ENCODE peak calls at places on chromosomes 3 and 15, in ten cellular contexts. One of them, this sample, is unnamed.

GRCh38 chr3:70360985-70361384 is 48.5 kb upstream of the MDFIC2 start:
- DNase-seq in chondrocyte: no peak
- DNase-seq in WTC11: no peak
- DNase-seq in GM13976: peak
- DNase-seq in mucosa of descending colon: no peak
- DNase-seq in SK-N-SH: no peak
- DNase-seq in heart right ventricle: no peak
- DNase-seq in body of pancreas: no peak
- DNase-seq in foreskin fibroblast: peak
- DNase-seq in GM23338: no peak
- DNase-seq in this sample: no peak

GRCh38 chr15:70068783-70069565 is 28.7 kb downstream of the TLE3 start:
- DNase-seq in chondrocyte: no peak
- DNase-seq in WTC11: no peak
- DNase-seq in GM13976: no peak
- DNase-seq in mucosa of descending colon: no peak
- DNase-seq in SK-N-SH: no peak
- DNase-seq in heart right ventricle: no peak
- DNase-seq in body of pancreas: peak
- DNase-seq in foreskin fibroblast: no peak
- DNase-seq in GM23338: no peak
- DNase-seq in this sample: no peak

GRCh38 chr3:124685481-124685880 is 44.8 kb upstream of the UMPS start:
- DNase-seq in chondrocyte: no peak
- DNase-seq in WTC11: no peak
- DNase-seq in GM13976: no peak
- DNase-seq in mucosa of descending colon: no peak
- DNase-seq in SK-N-SH: no peak
- DNase-seq in heart right ventricle: no peak
- DNase-seq in body of pancreas: no peak
- DNase-seq in foreskin fibroblast: peak
- DNase-seq in GM23338: no peak
- DNase-seq in this sample: no peak

GRCh38 chr3:105676621-105677300 is 192.1 kb downstream of the CBLB start:
- DNase-seq in chondrocyte: no peak
- DNase-seq in WTC11: no peak
- DNase-seq in GM13976: no peak
- DNase-seq in mucosa of descending colon: no peak
- DNase-seq in SK-N-SH: no peak
- DNase-seq in heart right ventricle: no peak
- DNase-seq in body of pancreas: no peak
- DNase-seq in foreskin fibroblast: no peak
- DNase-seq in GM23338: no peak
- DNase-seq in this sample: no peak

GRCh38 chr15:58931985-58932384 is 1.5 kb downstream of the SLTM start:
- DNase-seq in chondrocyte: no peak
- DNase-seq in WTC11: no peak
- DNase-seq in GM13976: peak
- DNase-seq in mucosa of descending colon: no peak
- DNase-seq in SK-N-SH: peak
- DNase-seq in heart right ventricle: peak
- DNase-seq in body of pancreas: peak
- DNase-seq in foreskin fibroblast: peak
- DNase-seq in GM23338: no peak
- DNase-seq in this sample: peak

GRCh38 chr3:152269423-152270144 is 855 bp downstream of the MBNL1 start:
- DNase-seq in chondrocyte: no peak
- DNase-seq in WTC11: no peak
- DNase-seq in GM13976: no peak
- DNase-seq in mucosa of descending colon: peak
- DNase-seq in SK-N-SH: peak
- DNase-seq in heart right ventricle: peak
- DNase-seq in body of pancreas: peak
- DNase-seq in foreskin fibroblast: peak
- DNase-seq in GM23338: peak
- DNase-seq in this sample: peak

GRCh38 chr3:190811775-190812480 is 50.6 kb downstream of the GMNC start:
- DNase-seq in chondrocyte: no peak
- DNase-seq in WTC11: peak
- DNase-seq in GM13976: peak
- DNase-seq in mucosa of descending colon: no peak
- DNase-seq in SK-N-SH: peak
- DNase-seq in heart right ventricle: peak
- DNase-seq in body of pancreas: peak
- DNase-seq in foreskin fibroblast: peak
- DNase-seq in GM23338: peak
- DNase-seq in this sample: no peak

GRCh38 chr3:173932624-173933023 is 535.1 kb downstream of the NLGN1 start:
- DNase-seq in chondrocyte: no peak
- DNase-seq in WTC11: no peak
- DNase-seq in GM13976: no peak
- DNase-seq in mucosa of descending colon: no peak
- DNase-seq in SK-N-SH: no peak
- DNase-seq in heart right ventricle: no peak
- DNase-seq in body of pancreas: no peak
- DNase-seq in foreskin fibroblast: peak
- DNase-seq in GM23338: no peak
- DNase-seq in this sample: no peak

GRCh38 chr3:48723725-48724124 is 6.7 kb upstream of the IP6K2 start:
- DNase-seq in chondrocyte: no peak
- DNase-seq in WTC11: no peak
- DNase-seq in GM13976: no peak
- DNase-seq in mucosa of descending colon: no peak
- DNase-seq in SK-N-SH: no peak
- DNase-seq in heart right ventricle: no peak
- DNase-seq in body of pancreas: no peak
- DNase-seq in foreskin fibroblast: no peak
- DNase-seq in GM23338: no peak
- DNase-seq in this sample: no peak
- TF ChIP-seq CTCF in chondrocyte: no peak
- TF ChIP-seq CTCF in WTC11: no peak
- TF ChIP-seq CTCF in GM13976: no peak
- TF ChIP-seq CTCF in mucosa of descending colon: no peak
- TF ChIP-seq CTCF in SK-N-SH: no peak
- TF ChIP-seq CTCF in heart right ventricle: no peak
- TF ChIP-seq CTCF in body of pancreas: no peak
- TF ChIP-seq CTCF in foreskin fibroblast: no peak
- TF ChIP-seq CTCF in GM23338: no peak
- TF ChIP-seq CTCF in this sample: no peak

GRCh38 chr3:100706365-100706764 is 2.9 kb upstream of the TFG start:
- DNase-seq in chondrocyte: no peak
- DNase-seq in WTC11: no peak
- DNase-seq in GM13976: no peak
- DNase-seq in mucosa of descending colon: no peak
- DNase-seq in SK-N-SH: no peak
- DNase-seq in heart right ventricle: no peak
- DNase-seq in body of pancreas: no peak
- DNase-seq in foreskin fibroblast: no peak
- DNase-seq in GM23338: no peak
- DNase-seq in this sample: no peak

GRCh38 chr3:100708989-100709839 is at the start of gene TFG:
- DNase-seq in chondrocyte: peak
- DNase-seq in WTC11: peak
- DNase-seq in GM13976: peak
- DNase-seq in mucosa of descending colon: peak
- DNase-seq in SK-N-SH: peak
- DNase-seq in heart right ventricle: peak
- DNase-seq in body of pancreas: peak
- DNase-seq in foreskin fibroblast: peak
- DNase-seq in GM23338: peak
- DNase-seq in this sample: peak

GRCh38 chr3:100708644-100708988 is 678 bp upstream of the TFG start:
- DNase-seq in chondrocyte: no peak
- DNase-seq in WTC11: no peak
- DNase-seq in GM13976: no peak
- DNase-seq in mucosa of descending colon: no peak
- DNase-seq in SK-N-SH: no peak
- DNase-seq in heart right ventricle: no peak
- DNase-seq in body of pancreas: no peak
- DNase-seq in foreskin fibroblast: no peak
- DNase-seq in GM23338: no peak
- DNase-seq in this sample: no peak

GRCh38 chr3:100709840-100710235 is 544 bp downstream of the TFG start:
- DNase-seq in chondrocyte: no peak
- DNase-seq in WTC11: peak
- DNase-seq in GM13976: peak
- DNase-seq in mucosa of descending colon: peak
- DNase-seq in SK-N-SH: peak
- DNase-seq in heart right ventricle: peak
- DNase-seq in body of pancreas: peak
- DNase-seq in foreskin fibroblast: peak
- DNase-seq in GM23338: peak
- DNase-seq in this sample: no peak

DNA sequence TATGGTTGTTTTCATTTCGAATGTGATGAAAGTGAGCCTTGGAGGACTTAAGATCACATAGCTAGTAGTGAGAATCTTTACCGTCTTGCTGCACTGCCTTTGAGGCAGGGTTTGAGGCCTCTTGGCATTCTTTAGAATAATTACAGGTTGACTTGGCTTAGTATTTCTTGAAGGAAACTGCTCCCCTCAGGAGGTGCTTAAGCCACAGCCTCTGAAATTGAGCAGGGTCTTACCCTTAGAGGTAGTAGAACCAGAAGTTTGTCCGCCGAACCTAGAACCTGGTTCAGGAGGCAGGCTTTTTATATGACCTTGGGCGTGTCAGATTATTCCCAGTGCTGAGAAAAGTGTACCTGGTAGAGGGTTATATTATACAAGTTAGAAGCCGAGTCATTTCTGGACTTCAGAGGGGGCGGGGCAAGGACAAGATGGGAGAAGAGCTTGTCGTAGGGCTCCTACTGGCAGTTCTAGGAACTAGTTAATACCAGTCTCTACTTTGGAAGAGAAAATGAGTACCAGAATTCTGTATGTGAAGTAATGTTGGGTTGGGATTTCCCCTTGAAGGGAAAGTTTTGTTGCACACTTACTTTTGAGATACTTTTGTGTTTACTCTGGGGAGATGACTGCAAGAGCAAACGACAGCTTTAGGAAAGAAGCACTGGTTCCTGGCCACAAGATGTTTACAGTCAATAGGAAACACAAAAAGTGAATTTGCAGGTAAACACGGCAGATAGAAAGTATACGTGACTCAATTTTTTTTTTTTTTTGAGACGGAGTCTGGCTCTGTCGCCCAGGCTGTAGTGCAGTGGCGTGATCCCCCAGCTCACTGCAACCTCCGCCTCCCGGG is 1.3 kb downstream of the TFG start:
- DNase-seq in chondrocyte: no peak
- DNase-seq in WTC11: no peak
- DNase-seq in GM13976: peak
- DNase-seq in mucosa of descending colon: peak
- DNase-seq in SK-N-SH: peak
- DNase-seq in heart right ventricle: peak
- DNase-seq in body of pancreas: peak
- DNase-seq in foreskin fibroblast: peak
- DNase-seq in GM23338: peak
- DNase-seq in this sample: no peak
- TF ChIP-seq CTCF in chondrocyte: peak
- TF ChIP-seq CTCF in WTC11: no peak
- TF ChIP-seq CTCF in GM13976: no peak
- TF ChIP-seq CTCF in mucosa of descending colon: no peak
- TF ChIP-seq CTCF in SK-N-SH: peak
- TF ChIP-seq CTCF in heart right ventricle: no peak
- TF ChIP-seq CTCF in body of pancreas: no peak
- TF ChIP-seq CTCF in foreskin fibroblast: peak
- TF ChIP-seq CTCF in GM23338: peak
- TF ChIP-seq CTCF in this sample: no peak

GRCh38 chr15:36643551-36643950 is 64.1 kb downstream of the CDIN1 start:
- DNase-seq in chondrocyte: no peak
- DNase-seq in WTC11: no peak
- DNase-seq in GM13976: no peak
- DNase-seq in mucosa of descending colon: no peak
- DNase-seq in SK-N-SH: no peak
- DNase-seq in heart right ventricle: no peak
- DNase-seq in body of pancreas: no peak
- DNase-seq in foreskin fibroblast: no peak
- DNase-seq in GM23338: peak
- DNase-seq in this sample: no peak

GRCh38 chr15:36642311-36642710 is 62.9 kb downstream of the CDIN1 start:
- DNase-seq in chondrocyte: no peak
- DNase-seq in WTC11: no peak
- DNase-seq in GM13976: no peak
- DNase-seq in mucosa of descending colon: no peak
- DNase-seq in SK-N-SH: no peak
- DNase-seq in heart right ventricle: no peak
- DNase-seq in body of pancreas: no peak
- DNase-seq in foreskin fibroblast: no peak
- DNase-seq in GM23338: no peak
- DNase-seq in this sample: no peak

GRCh38 chr15:36644156-36644896 is 64.9 kb downstream of the CDIN1 start:
- DNase-seq in chondrocyte: no peak
- DNase-seq in WTC11: no peak
- DNase-seq in GM13976: no peak
- DNase-seq in mucosa of descending colon: no peak
- DNase-seq in SK-N-SH: no peak
- DNase-seq in heart right ventricle: no peak
- DNase-seq in body of pancreas: peak
- DNase-seq in foreskin fibroblast: no peak
- DNase-seq in GM23338: no peak
- DNase-seq in this sample: no peak

DNA sequence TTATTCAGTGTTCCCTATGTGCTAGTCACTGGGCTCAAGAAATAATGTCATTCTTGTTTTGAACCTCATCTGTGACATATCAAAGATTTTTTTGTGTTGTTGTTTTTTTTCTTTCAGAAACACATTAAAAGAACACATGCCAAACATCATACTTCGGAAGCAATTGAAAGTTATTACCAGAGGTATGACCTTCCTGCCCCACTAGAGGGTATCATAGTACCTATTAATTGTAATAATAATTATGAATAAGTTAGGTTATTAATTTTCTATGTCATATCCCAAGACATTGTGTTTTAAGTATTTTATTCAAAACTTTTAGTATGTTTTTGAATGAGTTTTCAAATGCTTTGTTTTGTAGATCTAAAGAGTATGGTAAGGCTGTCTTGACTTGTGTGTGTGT is 65.7 kb downstream of the CDIN1 start:
- DNase-seq in chondrocyte: no peak
- DNase-seq in WTC11: no peak
- DNase-seq in GM13976: no peak
- DNase-seq in mucosa of descending colon: no peak
- DNase-seq in SK-N-SH: no peak
- DNase-seq in heart right ventricle: no peak
- DNase-seq in body of pancreas: no peak
- DNase-seq in foreskin fibroblast: peak
- DNase-seq in GM23338: no peak
- DNase-seq in this sample: no peak
- TF ChIP-seq CTCF in chondrocyte: peak
- TF ChIP-seq CTCF in WTC11: no peak
- TF ChIP-seq CTCF in GM13976: no peak
- TF ChIP-seq CTCF in mucosa of descending colon: no peak
- TF ChIP-seq CTCF in SK-N-SH: peak
- TF ChIP-seq CTCF in heart right ventricle: no peak
- TF ChIP-seq CTCF in body of pancreas: no peak
- TF ChIP-seq CTCF in foreskin fibroblast: peak
- TF ChIP-seq CTCF in GM23338: peak
- TF ChIP-seq CTCF in this sample: no peak

DNA sequence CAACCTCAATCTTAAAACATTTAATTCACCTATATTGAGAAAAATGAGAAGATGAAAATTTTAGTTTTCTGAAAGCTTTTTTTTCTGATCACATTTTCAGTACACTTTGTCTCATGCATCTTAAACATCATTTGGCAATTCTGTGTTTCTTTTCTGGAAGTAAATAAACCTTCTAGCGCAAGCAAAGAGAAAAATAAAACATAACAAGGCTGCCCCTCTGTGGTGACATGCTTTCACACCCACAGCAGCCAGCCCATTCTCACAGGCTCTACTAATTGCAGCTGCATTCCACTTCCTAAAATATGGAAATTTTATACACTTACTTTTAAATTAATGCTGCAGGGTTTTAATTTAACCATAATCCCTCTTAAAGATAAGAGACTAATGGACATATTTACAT is 90.0 kb downstream of the NEK10 start:
- DNase-seq in chondrocyte: no peak
- DNase-seq in WTC11: peak
- DNase-seq in GM13976: no peak
- DNase-seq in mucosa of descending colon: no peak
- DNase-seq in SK-N-SH: peak
- DNase-seq in heart right ventricle: no peak
- DNase-seq in body of pancreas: peak
- DNase-seq in foreskin fibroblast: peak
- DNase-seq in GM23338: peak
- DNase-seq in this sample: no peak
- TF ChIP-seq CTCF in chondrocyte: peak
- TF ChIP-seq CTCF in WTC11: no peak
- TF ChIP-seq CTCF in GM13976: peak
- TF ChIP-seq CTCF in mucosa of descending colon: peak
- TF ChIP-seq CTCF in SK-N-SH: peak
- TF ChIP-seq CTCF in heart right ventricle: no peak
- TF ChIP-seq CTCF in body of pancreas: peak
- TF ChIP-seq CTCF in foreskin fibroblast: peak
- TF ChIP-seq CTCF in GM23338: peak
- TF ChIP-seq CTCF in this sample: no peak